ENCODE peak calls at places on chromosomes 2 and 18, in six cellular contexts. J is amniotic stem cell; K is heart right ventricle; P is activated naive CD4-positive, alpha-beta T cell treated with Interleukin-2 at 50 U/mL for 16 hours; Y is lower lobe of right lung; R is cerebellum. A is an unnamed sample.

GRCh38 chr2:71330585-71331330 is 824 bp upstream of the ZNF638 start:
- DNase-seq in R (no peak), P (no peak), J (no peak), K (no peak), Y (no peak), A (no peak)

GRCh38 chr2:169528271-169528701 is 18.8 kb downstream of the KLHL41 start:
- DNase-seq in Y (peak; percentile 61), J (peak; percentile 23), R (peak; percentile 17), K (peak; percentile 41), P (peak; percentile 74), A (peak; percentile 71)

GRCh38 chr2:126534508-126534907 is 121.5 kb upstream of the GYPC start:
- DNase-seq in J (no peak), K (no peak), R (no peak), Y (no peak), P (no peak), A (no peak)

GRCh38 chr2:46294185-46294836 is 2.9 kb upstream of the EPAS1 start:
- DNase-seq in J (no peak), P (peak; percentile 16), K (no peak), R (no peak), Y (no peak), A (peak; percentile 8)

GRCh38 chr2:163878718-163879117 is 142.9 kb upstream of the FIGN start:
- DNase-seq in K (no peak), J (no peak), P (no peak), Y (no peak), R (no peak), A (no peak)

GRCh38 chr2:127154985-127155650 is 48.2 kb upstream of the BIN1 start:
- DNase-seq in Y (no peak), P (no peak), K (no peak), J (no peak), R (no peak), A (no peak)

GRCh38 chr18:79156330-79156729 is 87.1 kb downstream of the ATP9B start:
- DNase-seq in R (no peak), Y (no peak), P (no peak), J (no peak), K (no peak), A (no peak)

GRCh38 chr2:151040036-151040435 is 221.6 kb downstream of the RBM43 start:
- DNase-seq in K (no peak), R (no peak), P (no peak), J (no peak), Y (no peak), A (no peak)

GRCh38 chr2:122858813-122859212 is 1103.4 kb downstream of the TSN start:
- DNase-seq in J (no peak), R (no peak), P (no peak), K (no peak), Y (no peak), A (no peak)

GRCh38 chr18:80137137-80137536 is 28.1 kb downstream of the ADNP2 start:
- DNase-seq in P (no peak), K (no peak), R (no peak), J (no peak), Y (no peak), A (no peak)

GRCh38 chr2:148020036-148020357 is 540 bp downstream of the ORC4 start:
- DNase-seq in J (peak; percentile 50), R (no peak), K (no peak), P (no peak), Y (no peak), A (no peak)

GRCh38 chr18:46738491-46738890 is 18.4 kb downstream of the ST8SIA5 start:
- DNase-seq in P (no peak), R (no peak), K (no peak), J (no peak), Y (no peak), A (no peak)

GRCh38 chr18:63216497-63216896 is 103.1 kb downstream of the BCL2 start:
- DNase-seq in Y (no peak), J (no peak), K (no peak), R (no peak), P (no peak), A (no peak)

GRCh38 chr18:45197526-45197970 is 417.7 kb upstream of the SLC14A2 start:
- DNase-seq in J (no peak), Y (no peak), P (peak; percentile 4), K (no peak), R (no peak), A (peak; percentile 74)

GRCh38 chr18:69759046-69759445 is 188.6 kb downstream of the CD226 start:
- DNase-seq in R (no peak), K (no peak), Y (no peak), J (no peak), P (no peak), A (no peak)

GRCh38 chr2:71071681-71072398 is 3.4 kb downstream of the NAGK start:
- DNase-seq in K (no peak), R (no peak), P (peak; percentile 70), Y (no peak), J (no peak), A (peak; percentile 45)

GRCh38 chr2:187338679-187339121 is 109.4 kb downstream of the CALCRL start:
- DNase-seq in P (no peak), J (no peak), R (no peak), Y (no peak), K (no peak), A (no peak)

GRCh38 chr2:43437363-43437762 is 158.5 kb downstream of the THADA start:
- DNase-seq in K (no peak), P (no peak), J (no peak), R (no peak), Y (no peak), A (no peak)

GRCh38 chr2:96548558-96549465 is 12.3 kb downstream of the ARID5A start:
- DNase-seq in R (no peak), Y (no peak), J (no peak), K (no peak), P (no peak), A (no peak)

GRCh38 chr2:85458611-85459563 is 40.4 kb downstream of the SH2D6 start:
- DNase-seq in P (no peak), R (no peak), Y (no peak), K (no peak), J (no peak), A (no peak)

GRCh38 chr18:12939161-12939560 is 8.7 kb upstream of the SEH1L start:
- DNase-seq in P (no peak), Y (no peak), K (no peak), J (no peak), R (no peak), A (no peak)

GRCh38 chr2:54402350-54402749 is 53.8 kb upstream of the SPTBN1 start:
- DNase-seq in J (no peak), Y (no peak), K (peak; percentile 59), P (no peak), R (no peak), A (no peak)

A was measured in T-helper 1 cell.